ENCODE peak calls at places on chromosomes 4 and X, in six cellular contexts. O is esophagus squamous epithelium; F is cardiac muscle cell; U is upper lobe of left lung; Q is endodermal cell; E is CD4-positive, alpha-beta T cell. Y is an unnamed sample.
A peak's percentile ranks its signal among the peaks of the same experiment; 100 is the strongest.

GRCh38 chr4:156255205-156255604 is 301.5 kb upstream of the CTSO start:
- DNase-seq in O (no peak), F (no peak), U (no peak), Q (no peak), E (no peak), Y (no peak)

GRCh38 chr4:27189683-27190082 is 329.0 kb downstream of the STIM2 start:
- DNase-seq in O (no peak), F (no peak), U (no peak), Q (no peak), E (no peak), Y (no peak)

GRCh38 chr4:46016306-46016705 is 107.5 kb downstream of the GABRG1 start:
- DNase-seq in O (no peak), F (peak; percentile 1), U (no peak), Q (no peak), E (no peak), Y (no peak)

GRCh38 chr4:111631157-111631999 is 513.9 kb upstream of the FAM241A start:
- DNase-seq in O (no peak), F (peak; percentile 35), U (no peak), Q (no peak), E (no peak), Y (no peak)

GRCh38 chr4:47106561-47106960 is 75.2 kb downstream of the GABRB1 start:
- DNase-seq in O (no peak), F (no peak), U (no peak), Q (no peak), E (no peak), Y (no peak)

GRCh38 chrX:86066998-86067397 is 19.6 kb upstream of the CHM start:
- DNase-seq in O (no peak), F (no peak), U (no peak), Q (no peak), E (no peak), Y (no peak)

GRCh38 chrX:10015711-10016515 is 48.8 kb downstream of the CLDN34 start:
- DNase-seq in O (no peak), F (peak; percentile 42), U (peak; percentile 87), Q (peak; percentile 76), E (no peak), Y (peak; percentile 69)

GRCh38 chr4:102483120-102483519 is 18.0 kb upstream of the NFKB1 start:
- DNase-seq in O (no peak), F (no peak), U (peak; percentile 74), Q (no peak), E (no peak), Y (no peak)

GRCh38 chr4:107283587-107284559 is 247.8 kb upstream of the DKK2 start:
- DNase-seq in O (no peak), F (peak; percentile 69), U (no peak), Q (peak; percentile 63), E (no peak), Y (no peak)

GRCh38 chrX:347351-348117 is 28.9 kb upstream of the GTPBP6 start:
- DNase-seq in O (no peak), F (no peak), U (peak; percentile 74), Q (no peak), E (no peak), Y (no peak)

GRCh38 chrX:134669378-134670098 is 11.3 kb upstream of the PLAC1 start:
- DNase-seq in O (no peak), F (peak; percentile 90), U (peak; percentile 34), Q (no peak), E (no peak), Y (no peak)

GRCh38 chrX:74383611-74384010 is 37.7 kb upstream of the SLC16A2 start:
- DNase-seq in O (no peak), F (peak; percentile 74), U (no peak), Q (peak; percentile 72), E (no peak), Y (no peak)

GRCh38 chr4:137474711-137475301 is 57.5 kb downstream of the PCDH18 start:
- DNase-seq in O (no peak), F (peak; percentile 87), U (no peak), Q (no peak), E (no peak), Y (no peak)

GRCh38 chr4:83083925-83084475 is 30.5 kb downstream of the PLAC8 start:
- DNase-seq in O (no peak), F (peak; percentile 22), U (no peak), Q (peak; percentile 47), E (peak; percentile 61), Y (no peak)

GRCh38 chr4:138182838-138183426 is 59.2 kb downstream of the SLC7A11 start:
- DNase-seq in O (no peak), F (peak; percentile 83), U (no peak), Q (no peak), E (no peak), Y (no peak)

DNA sequence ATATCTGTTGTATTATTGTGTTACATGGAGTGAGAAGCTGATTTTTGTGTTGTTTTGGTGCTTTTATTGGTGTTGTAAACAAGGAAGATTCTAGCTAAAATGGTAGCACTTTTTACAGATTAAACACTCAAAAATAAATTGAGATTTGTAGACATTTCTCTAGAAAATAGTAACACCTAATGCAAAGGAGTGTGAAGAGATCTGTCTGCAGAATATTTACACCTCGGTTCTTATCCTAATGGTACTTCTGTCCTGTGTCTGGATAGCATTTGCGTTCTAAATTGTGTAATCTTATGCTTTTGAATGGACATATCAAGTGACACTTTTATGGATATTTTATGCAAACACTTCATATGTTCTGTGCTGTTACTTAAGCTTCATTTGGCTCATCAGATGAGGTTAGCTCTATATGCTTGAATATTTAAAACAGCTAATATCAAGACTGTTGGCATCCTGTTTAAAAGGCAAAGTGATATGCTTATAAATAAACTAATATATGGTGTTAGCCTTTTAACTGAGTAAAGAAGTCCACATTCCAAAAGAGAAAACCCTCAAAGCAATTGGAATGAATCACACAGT is 6.0 kb downstream of the PCDH7 start:
- DNase-seq in O (no peak), F (no peak), U (no peak), Q (no peak), E (no peak), Y (no peak)
- H3K27ac ChIP-seq in O (no peak overlapping the region), F (no peak overlapping the region), U (no peak overlapping the region), Q (no peak overlapping the region), E (no peak overlapping the region), Y (no peak overlapping the region)

GRCh38 chr4:81426770-81427604 is 44.7 kb downstream of the RASGEF1B start:
- DNase-seq in O (no peak), F (no peak), U (no peak), Q (no peak), E (no peak), Y (no peak)

GRCh38 chr4:81429031-81429430 is 42.7 kb downstream of the RASGEF1B start:
- DNase-seq in O (no peak), F (no peak), U (no peak), Q (no peak), E (no peak), Y (no peak)

GRCh38 chr4:81428002-81428401 is 43.7 kb downstream of the RASGEF1B start:
- DNase-seq in O (no peak), F (no peak), U (no peak), Q (no peak), E (no peak), Y (no peak)

GRCh38 chr4:81429607-81430006 is 42.1 kb downstream of the RASGEF1B start:
- DNase-seq in O (no peak), F (no peak), U (peak; percentile 75), Q (no peak), E (no peak), Y (no peak)

GRCh38 chr4:81427605-81427922 is 44.1 kb downstream of the RASGEF1B start:
- DNase-seq in O (no peak), F (peak; percentile 9), U (no peak), Q (peak; percentile 62), E (no peak), Y (no peak)
- H3K27ac ChIP-seq in O (no peak overlapping the region), F (no peak overlapping the region), U (no peak overlapping the region), Q (peak overlapping the region; percentile 14), E (no peak overlapping the region), Y (no peak overlapping the region)

GRCh38 chr4:94758700-94759399 is 1.1 kb downstream of the BMPR1B start:
- DNase-seq in O (no peak), F (no peak), U (no peak), Q (peak; percentile 77), E (no peak), Y (no peak)

GRCh38 chr4:94762326-94762725 is 4.6 kb downstream of the BMPR1B start:
- DNase-seq in O (no peak), F (no peak), U (no peak), Q (no peak), E (no peak), Y (no peak)

GRCh38 chr4:94759767-94760211 is 2.0 kb downstream of the BMPR1B start:
- DNase-seq in O (no peak), F (no peak), U (no peak), Q (no peak), E (no peak), Y (no peak)

GRCh38 chr4:94757192-94758140 is at the start of gene BMPR1B:
- DNase-seq in O (no peak), F (peak; percentile 70), U (peak; percentile 85), Q (peak; percentile 67), E (no peak), Y (peak; percentile 74)

GRCh38 chr4:94758141-94758699 is 465 bp downstream of the BMPR1B start:
- DNase-seq in O (no peak), F (peak; percentile 22), U (peak; percentile 90), Q (peak; percentile 89), E (no peak), Y (peak; percentile 78)
- H3K27ac ChIP-seq in O (peak overlapping the region; percentile 5), F (no peak overlapping the region), U (no peak overlapping the region), Q (no peak overlapping the region), E (no peak overlapping the region), Y (peak overlapping the region; percentile 79)

DNA sequence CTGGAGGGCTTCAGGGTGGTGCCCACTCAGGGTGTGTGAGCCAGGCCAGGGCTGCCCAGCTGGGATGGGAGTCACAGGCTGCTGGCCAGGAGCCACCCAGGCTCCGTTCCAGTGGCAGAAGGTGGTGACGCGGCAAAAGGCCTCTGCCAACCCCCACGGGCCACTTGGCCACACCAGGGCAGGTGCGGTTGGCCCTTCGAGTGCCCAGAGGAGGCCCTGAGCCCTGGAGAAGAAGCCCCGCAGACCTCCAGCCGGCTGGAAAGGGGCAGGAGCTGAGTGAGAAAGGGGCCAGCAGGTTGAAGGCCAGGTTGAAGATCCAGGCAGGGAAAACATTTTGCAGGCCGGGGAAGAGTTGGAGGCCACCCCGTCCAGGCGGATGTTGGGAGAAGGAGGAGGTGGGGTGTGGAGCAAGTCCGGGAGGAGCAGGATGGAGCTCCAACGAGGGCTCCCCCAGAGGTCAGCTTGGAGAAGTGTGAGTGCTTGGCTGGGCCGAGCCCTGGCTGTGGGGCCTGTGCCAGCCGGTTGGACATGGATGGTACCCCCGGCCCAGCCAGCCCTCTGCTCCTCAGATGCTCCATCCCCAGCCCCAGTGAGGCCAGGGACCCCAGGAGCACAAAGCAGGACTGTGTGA is 2.8 kb upstream of the CPLX1 start:
- DNase-seq in O (no peak), F (peak; percentile 30), U (peak; percentile 70), Q (peak; percentile 70), E (peak; percentile 25), Y (peak; percentile 45)
- H3K27ac ChIP-seq in O (no peak overlapping the region), F (no peak overlapping the region), U (no peak overlapping the region), Q (no peak overlapping the region), E (no peak overlapping the region), Y (no peak overlapping the region)

GRCh38 chr4:110472583-110473329 is 3.2 kb upstream of the ENPEP start:
- DNase-seq in O (no peak), F (no peak), U (no peak), Q (peak; percentile 82), E (no peak), Y (no peak)

GRCh38 chr4:110475881-110476818 is at the start of gene ENPEP:
- DNase-seq in O (no peak), F (peak; percentile 71), U (peak; percentile 86), Q (peak; percentile 79), E (no peak), Y (no peak)

GRCh38 chr4:110480031-110480549 is 4.1 kb downstream of the ENPEP start:
- DNase-seq in O (no peak), F (peak; percentile 96), U (no peak), Q (no peak), E (no peak), Y (no peak)

GRCh38 chr4:110480741-110481271 is 4.9 kb downstream of the ENPEP start:
- DNase-seq in O (no peak), F (peak; percentile 31), U (no peak), Q (no peak), E (no peak), Y (no peak)

GRCh38 chr4:110477836-110478235 is 1.9 kb downstream of the ENPEP start:
- DNase-seq in O (no peak), F (no peak), U (no peak), Q (no peak), E (no peak), Y (no peak)
- H3K27ac ChIP-seq in O (no peak overlapping the region), F (no peak overlapping the region), U (no peak overlapping the region), Q (no peak overlapping the region), E (no peak overlapping the region), Y (no peak overlapping the region)

Y was measured in ascending aorta.